ENCODE peak calls at places on chromosomes 5 and 9, in ten cellular contexts. J, F, E, Q, W, V, P, G, A and R are unnamed samples.

GRCh38 chr5:127813633-127814171 is 110.5 kb downstream of the CCDC192 start:
- DNase-seq in J (no peak), F (peak; percentile 92), E (no peak), Q (no peak), W (no peak), V (no peak), P (no peak), G (no peak), A (no peak), R (no peak)

GRCh38 chr9:133067006-133067405 is 5.2 kb downstream of the CEL start:
- DNase-seq in J (no peak), F (no peak), E (no peak), Q (no peak), W (no peak), V (no peak), P (no peak), G (no peak), A (no peak), R (no peak)

GRCh38 chr5:172607213-172607793 is 33.8 kb upstream of the NEURL1B start:
- DNase-seq in J (no peak), F (no peak), E (no peak), Q (no peak), W (no peak), V (peak; percentile 74), P (no peak), G (peak; percentile 91), A (no peak), R (no peak)

GRCh38 chr9:33159760-33160127 is 7.4 kb downstream of the B4GALT1 start:
- DNase-seq in J (peak; percentile 57), F (peak; percentile 82), E (no peak), Q (peak; percentile 76), W (peak; percentile 88), V (peak; percentile 52), P (peak; percentile 49), G (peak; percentile 66), A (peak; percentile 69), R (peak; percentile 77)

GRCh38 chr9:112119225-112120045 is 55.7 kb downstream of the SUSD1 start:
- DNase-seq in J (no peak), F (peak; percentile 98), E (no peak), Q (no peak), W (no peak), V (no peak), P (no peak), G (no peak), A (peak; percentile 7), R (no peak)

GRCh38 chr9:133708770-133709611 is 29.2 kb downstream of the SARDH start:
- DNase-seq in J (peak; percentile 83), F (no peak), E (peak; percentile 69), Q (no peak), W (no peak), V (peak; percentile 13), P (peak; percentile 30), G (no peak), A (peak; percentile 53), R (peak; percentile 66)

GRCh38 chr9:72524820-72525539 is 3.6 kb downstream of the TMC1 start:
- DNase-seq in J (no peak), F (peak; percentile 100), E (no peak), Q (no peak), W (no peak), V (no peak), P (no peak), G (no peak), A (no peak), R (no peak)

GRCh38 chr5:179178016-179178575 is 117.9 kb downstream of the ZNF354C start:
- DNase-seq in J (no peak), F (no peak), E (no peak), Q (no peak), W (no peak), V (peak; percentile 10), P (no peak), G (no peak), A (no peak), R (no peak)

GRCh38 chr5:149792963-149793362 is 62.9 kb downstream of the PPARGC1B start:
- DNase-seq in J (no peak), F (peak; percentile 15), E (no peak), Q (no peak), W (no peak), V (no peak), P (no peak), G (no peak), A (no peak), R (no peak)

GRCh38 chr5:138402640-138403039 is 36.2 kb upstream of the REEP2 start:
- DNase-seq in J (no peak), F (no peak), E (no peak), Q (no peak), W (no peak), V (no peak), P (no peak), G (no peak), A (peak; percentile 35), R (no peak)

GRCh38 chr9:74721696-74722660 is 165.7 kb downstream of the TRPM6 start:
- DNase-seq in J (no peak), F (no peak), E (no peak), Q (no peak), W (no peak), V (no peak), P (no peak), G (no peak), A (no peak), R (no peak)

GRCh38 chr5:180718810-180719453 is 20.9 kb downstream of the OR2Y1 start:
- DNase-seq in J (peak; percentile 52), F (peak; percentile 28), E (no peak), Q (peak; percentile 65), W (peak; percentile 79), V (no peak), P (peak; percentile 28), G (no peak), A (peak; percentile 72), R (peak; percentile 24)

GRCh38 chr5:132871885-132872284 is 1.6 kb upstream of the LEAP2 start:
- DNase-seq in J (no peak), F (no peak), E (no peak), Q (no peak), W (peak; percentile 18), V (no peak), P (no peak), G (no peak), A (no peak), R (no peak)

GRCh38 chr9:114321759-114322158 is 1.1 kb upstream of the ORM1 start:
- DNase-seq in J (no peak), F (no peak), E (no peak), Q (no peak), W (no peak), V (no peak), P (no peak), G (no peak), A (no peak), R (no peak)

GRCh38 chr9:19231126-19232035 is 888 bp downstream of the DENND4C start:
- DNase-seq in J (no peak), F (peak; percentile 32), E (no peak), Q (peak; percentile 35), W (peak; percentile 50), V (no peak), P (peak; percentile 36), G (no peak), A (peak; percentile 35), R (no peak)

GRCh38 chr5:158928405-158928804 is 171.3 kb downstream of the EBF1 start:
- DNase-seq in J (no peak), F (no peak), E (no peak), Q (no peak), W (no peak), V (no peak), P (no peak), G (no peak), A (no peak), R (no peak)

GRCh38 chr9:95363051-95363841 is 45.7 kb upstream of the FANCC start:
- DNase-seq in J (no peak), F (peak; percentile 12), E (no peak), Q (no peak), W (no peak), V (no peak), P (no peak), G (no peak), A (no peak), R (no peak)

GRCh38 chr5:32586251-32586642 is 890 bp downstream of the SUB1 start:
- DNase-seq in J (no peak), F (no peak), E (no peak), Q (no peak), W (no peak), V (no peak), P (no peak), G (no peak), A (no peak), R (no peak)

GRCh38 chr5:3590253-3590966 is 5.2 kb upstream of the IRX1 start:
- DNase-seq in J (no peak), F (no peak), E (no peak), Q (no peak), W (no peak), V (no peak), P (no peak), G (no peak), A (no peak), R (no peak)

GRCh38 chr9:122347348-122348287 is 23.2 kb upstream of the PTGS1 start:
- DNase-seq in J (no peak), F (peak; percentile 50), E (no peak), Q (no peak), W (peak; percentile 37), V (peak; percentile 45), P (no peak), G (no peak), A (peak; percentile 30), R (no peak)